ENCODE peak calls at places on chromosomes 5 and 9, in five cellular contexts. U is SJSA1, K is psoas muscle, D is H1, Z is cardiac muscle cell. M is an unnamed sample.

GRCh38 chr5:1564182-1564748 is 40.5 kb upstream of the LPCAT1 start:
- DNase-seq in U (no peak), K (no peak), D (no peak), Z (peak; percentile 56), M (no peak)

GRCh38 chr9:124291801-124292396 is 34.1 kb downstream of the NEK6 start:
- DNase-seq in U (peak; percentile 44), K (no peak), D (no peak), Z (no peak), M (peak; percentile 67)

GRCh38 chr5:149995385-149996085 is 4.9 kb downstream of the TIGD6 start:
- DNase-seq in U (no peak), K (peak; percentile 62), D (no peak), Z (no peak), M (no peak)

GRCh38 chr9:34508463-34508862 is 14.3 kb downstream of the ENHO start:
- DNase-seq in U (no peak), K (no peak), D (no peak), Z (no peak), M (peak; percentile 21)

GRCh38 chr5:180831139-180832080 is 28.8 kb upstream of the MGAT1 start:
- DNase-seq in U (peak; percentile 91), K (peak; percentile 92), D (peak; percentile 86), Z (peak; percentile 78), M (peak; percentile 80)

GRCh38 chr9:112831969-112832368 is 58.7 kb downstream of the SLC46A2 start:
- DNase-seq in U (no peak), K (no peak), D (no peak), Z (no peak), M (no peak)

GRCh38 chr5:133446440-133446839 is 165.9 kb downstream of the FSTL4 start:
- DNase-seq in U (no peak), K (no peak), D (no peak), Z (no peak), M (no peak)

GRCh38 chr5:176529824-176530195 is 7.4 kb downstream of the RNF44 start:
- DNase-seq in U (no peak), K (no peak), D (no peak), Z (no peak), M (peak; percentile 83)

GRCh38 chr5:137278476-137278875 is 220.7 kb downstream of the SPOCK1 start:
- DNase-seq in U (no peak), K (no peak), D (no peak), Z (peak; percentile 15), M (no peak)

GRCh38 chr5:171965740-171966139 is 40.7 kb downstream of the FBXW11 start:
- DNase-seq in U (no peak), K (no peak), D (no peak), Z (no peak), M (no peak)

GRCh38 chr5:171956870-171957501 is 49.5 kb downstream of the FBXW11 start:
- DNase-seq in U (no peak), K (no peak), D (no peak), Z (no peak), M (no peak)

GRCh38 chr5:171963416-171963815 is 43.0 kb downstream of the FBXW11 start:
- DNase-seq in U (no peak), K (no peak), D (no peak), Z (no peak), M (no peak)

GRCh38 chr5:171957591-171958251 is 48.7 kb downstream of the FBXW11 start:
- DNase-seq in U (no peak), K (no peak), D (no peak), Z (no peak), M (no peak)

DNA sequence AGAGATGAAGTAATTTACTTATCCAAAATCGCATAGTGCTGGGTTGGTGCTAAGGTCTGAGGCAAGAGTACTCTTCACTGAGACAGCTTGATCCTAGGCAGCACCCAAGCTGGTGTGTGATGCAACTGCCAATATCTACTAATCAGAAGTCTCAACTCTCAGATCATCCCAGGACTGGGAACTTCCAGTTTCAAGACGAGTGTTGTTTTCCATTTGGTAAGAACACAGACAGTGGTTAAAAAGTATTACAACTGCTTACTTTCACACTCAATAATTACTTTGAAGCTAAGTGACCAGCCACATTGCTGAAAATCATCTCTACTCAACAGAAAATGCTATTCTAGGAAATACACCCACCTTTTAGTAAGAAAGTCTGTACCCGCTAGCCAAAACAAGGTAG is 45.3 kb downstream of the FBXW11 start:
- DNase-seq in U (no peak), K (no peak), D (no peak), Z (peak; percentile 52), M (no peak)
- H3K4me1 ChIP-seq in U (no peaks in the 10 kb centered on the region), K (peaks cover 70% of the 10 kb centered on the region), D (peaks cover 5% of the 10 kb centered on the region), Z (peaks cover 35% of the 10 kb centered on the region), M (peaks cover 26% of the 10 kb centered on the region)

GRCh38 chr5:142578161-142578830 is 107.6 kb downstream of the FGF1 start:
- DNase-seq in U (no peak), K (no peak), D (no peak), Z (no peak), M (no peak)
- H3K27ac ChIP-seq in U (no peak overlapping the region), K (no peak overlapping the region), D (no peak overlapping the region), Z (no peak overlapping the region), M (no peak overlapping the region)

DNA sequence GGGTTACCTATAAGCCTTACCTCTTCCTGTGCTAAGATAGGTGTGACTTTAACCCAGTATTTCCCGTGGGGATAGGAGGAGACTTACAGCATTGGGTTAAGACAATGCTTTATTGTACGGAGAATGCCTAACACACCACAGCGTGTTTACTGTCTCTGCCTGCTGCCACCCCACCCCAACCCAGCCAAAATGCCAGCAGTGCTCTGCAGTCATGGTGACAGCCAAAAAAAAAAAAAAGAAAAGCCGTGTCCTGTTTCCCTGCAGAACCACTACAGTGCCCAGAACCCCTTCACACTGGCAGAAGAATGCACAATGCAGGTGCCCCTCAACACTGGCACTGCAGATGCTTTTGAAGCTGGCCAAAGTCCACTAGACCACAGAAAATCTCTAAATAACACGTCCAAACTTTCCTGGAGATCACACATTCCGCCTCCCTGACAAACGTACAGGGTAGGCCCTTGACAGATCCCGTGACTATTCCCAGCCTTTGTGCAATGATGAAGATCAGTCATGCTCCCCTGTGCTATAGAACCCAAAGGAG is 102.2 kb downstream of the SERINC5 start:
- DNase-seq in U (no peak), K (no peak), D (no peak), Z (no peak), M (no peak)
- H3K4me1 ChIP-seq in U (peaks cover 9% of the 10 kb centered on the region), K (no peaks in the 10 kb centered on the region), D (no peaks in the 10 kb centered on the region), Z (no peaks in the 10 kb centered on the region), M (no peaks in the 10 kb centered on the region)

GRCh38 chr9:130893250-130894101 is 3.1 kb downstream of the QRFP start:
- DNase-seq in U (no peak), K (peak; percentile 73), D (no peak), Z (no peak), M (no peak)

GRCh38 chr9:130891699-130892502 is 4.7 kb downstream of the QRFP start:
- DNase-seq in U (no peak), K (no peak), D (no peak), Z (no peak), M (no peak)

GRCh38 chr9:130894546-130894945 is 2.1 kb downstream of the QRFP start:
- DNase-seq in U (no peak), K (no peak), D (no peak), Z (no peak), M (no peak)

GRCh38 chr9:130890869-130891698 is 5.5 kb downstream of the QRFP start:
- DNase-seq in U (no peak), K (no peak), D (no peak), Z (no peak), M (no peak)

GRCh38 chr9:130892503-130893249 is 3.9 kb downstream of the QRFP start:
- DNase-seq in U (no peak), K (no peak), D (no peak), Z (no peak), M (no peak)
- H3K27ac ChIP-seq in U (no peak overlapping the region), K (no peak overlapping the region), D (no peak overlapping the region), Z (no peak overlapping the region), M (no peak overlapping the region)

GRCh38 chr5:73674669-73675004 is 48.6 kb downstream of the ARHGEF28 start:
- DNase-seq in U (peak; percentile 15), K (no peak), D (no peak), Z (peak; percentile 29), M (no peak)
- H3K4me1 ChIP-seq in U (peaks cover 35% of the 10 kb centered on the region), K (peaks cover 3% of the 10 kb centered on the region), D (no peaks in the 10 kb centered on the region), Z (peaks cover 18% of the 10 kb centered on the region), M (no peaks in the 10 kb centered on the region)

DNA sequence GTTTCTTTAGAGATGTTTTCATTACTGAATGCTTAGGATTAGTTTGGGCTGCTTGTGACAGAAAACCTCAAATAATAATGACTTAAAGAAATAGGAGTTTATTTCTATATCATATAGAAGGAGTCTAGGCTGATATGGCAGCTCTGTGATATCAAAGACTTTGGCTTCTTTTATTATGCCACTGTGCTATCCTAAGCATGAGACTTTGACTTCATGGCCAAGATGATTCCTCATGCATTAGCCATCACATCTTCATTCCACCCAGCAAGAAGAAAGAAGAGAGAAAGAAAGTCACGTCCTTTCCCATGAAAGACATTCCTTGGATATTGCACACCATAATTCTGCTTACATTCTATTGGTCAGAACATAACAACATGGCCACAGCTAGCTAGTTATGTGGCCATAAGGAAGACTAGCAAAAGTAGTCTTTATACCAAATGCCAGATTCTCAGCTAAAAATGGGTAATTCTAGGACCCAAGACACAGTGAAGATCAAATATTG is 76.2 kb downstream of the DAPK1 start:
- DNase-seq in U (no peak), K (no peak), D (no peak), Z (no peak), M (no peak)
- H3K27ac ChIP-seq in U (peak overlapping the region; percentile 26), K (no peak overlapping the region), D (no peak overlapping the region), Z (no peak overlapping the region), M (no peak overlapping the region)

DNA sequence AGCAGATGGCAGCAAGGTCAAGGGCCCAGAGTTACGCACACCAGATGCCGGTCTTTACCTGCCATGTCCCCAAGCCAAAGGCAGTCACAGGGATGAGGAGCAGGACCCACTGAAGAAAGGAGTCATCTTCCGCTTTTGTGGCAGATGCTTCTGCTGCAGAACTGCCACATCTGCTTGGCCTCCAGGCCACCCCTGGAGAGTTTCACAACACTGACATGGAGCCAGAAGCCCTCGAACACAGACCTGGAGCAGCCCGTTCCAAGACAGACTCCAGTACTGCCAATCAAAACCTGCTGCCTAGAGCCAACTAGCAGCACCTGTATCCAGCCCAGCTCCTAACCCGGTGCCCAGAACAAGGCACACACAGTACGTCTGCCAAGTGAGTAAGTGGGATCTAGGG is 1.5 kb downstream of the SURF1 start:
- DNase-seq in U (no peak), K (no peak), D (no peak), Z (no peak), M (no peak)
- H3K4me1 ChIP-seq in U (peaks cover 15% of the 10 kb centered on the region), K (peaks cover 30% of the 10 kb centered on the region), D (peaks cover 1% of the 10 kb centered on the region), Z (peaks cover 12% of the 10 kb centered on the region), M (peaks cover 34% of the 10 kb centered on the region)